ENCODE peak calls at places on chromosome X, in four cellular contexts. W, X, N and Z are unnamed samples.

GRCh38 chrX:40496728-40497127 is 84.0 kb upstream of the ATP6AP2 start:
- DNase-seq in W (peak), X (peak), N (no peak), Z (peak)

GRCh38 chrX:56783450-56783831 is 54.4 kb downstream of the NBDY start:
- DNase-seq in W (peak), X (peak), N (no peak), Z (no peak)

GRCh38 chrX:103537871-103538387 is 18.6 kb upstream of the RAB40A start:
- DNase-seq in W (no peak), X (no peak), N (no peak), Z (no peak)

GRCh38 chrX:119518371-119518770 is 46.8 kb downstream of the STEEP1 start:
- DNase-seq in W (no peak), X (no peak), N (no peak), Z (no peak)

GRCh38 chrX:118755633-118756032 is 28.2 kb downstream of the IL13RA1 start:
- DNase-seq in W (no peak), X (no peak), N (no peak), Z (no peak)

GRCh38 chrX:104565791-104566687 is at the start of gene IL1RAPL2:
- DNase-seq in W (no peak), X (peak), N (peak), Z (peak)

GRCh38 chrX:108230562-108230961 is 139.0 kb downstream of the ATG4A start:
- DNase-seq in W (no peak), X (no peak), N (no peak), Z (no peak)

GRCh38 chrX:119573840-119574393 is 446 bp upstream of the UBE2A start:
- DNase-seq in W (peak), X (peak), N (no peak), Z (peak)

GRCh38 chrX:150566734-150567182 is 1.7 kb upstream of the MTM1 start:
- DNase-seq in W (no peak), X (peak), N (peak), Z (peak)

GRCh38 chrX:110449312-110449711 is 90.7 kb downstream of the RTL9 start:
- DNase-seq in W (no peak), X (no peak), N (no peak), Z (no peak)

GRCh38 chrX:16807976-16808542 is 21.8 kb downstream of the TXLNG start:
- DNase-seq in W (peak), X (no peak), N (no peak), Z (peak)

GRCh38 chrX:115561605-115562491 is 874 bp downstream of the PLS3 start:
- DNase-seq in W (peak), X (peak), N (no peak), Z (peak)

GRCh38 chrX:145609951-145610511 is 207.6 kb upstream of the SLITRK2 start:
- DNase-seq in W (peak), X (no peak), N (no peak), Z (no peak)

GRCh38 chrX:79182616-79183015 is 38.1 kb downstream of the GPR174 start:
- DNase-seq in W (no peak), X (no peak), N (no peak), Z (no peak)

GRCh38 chrX:11381464-11381863 is 88.3 kb downstream of the AMELX start:
- DNase-seq in W (peak), X (peak), N (no peak), Z (peak)

GRCh38 chrX:110442631-110443030 is 84.0 kb downstream of the RTL9 start:
- DNase-seq in W (peak), X (peak), N (no peak), Z (peak)

GRCh38 chrX:22629105-22629725 is 356.5 kb downstream of the CBLL2 start:
- DNase-seq in W (peak), X (no peak), N (no peak), Z (no peak)

GRCh38 chrX:118179718-118180117 is 63.1 kb upstream of the KLHL13 start:
- DNase-seq in W (no peak), X (no peak), N (no peak), Z (peak)

GRCh38 chrX:152520653-152521052 is 69.5 kb upstream of the GABRA3 start:
- DNase-seq in W (no peak), X (no peak), N (no peak), Z (peak)

GRCh38 chrX:102950908-102951866 is 14.1 kb downstream of the RAB40AL start:
- DNase-seq in W (peak), X (peak), N (peak), Z (peak)

GRCh38 chrX:22800360-22800759 is 199.4 kb upstream of the DDX53 start:
- DNase-seq in W (peak), X (no peak), N (no peak), Z (peak)

GRCh38 chrX:134501942-134502341 is 42.0 kb downstream of the HPRT1 start:
- DNase-seq in W (peak), X (no peak), N (no peak), Z (no peak)

GRCh38 chrX:18377802-18378201 is 23.3 kb upstream of the SCML2 start:
- DNase-seq in W (peak), X (peak), N (no peak), Z (peak)

GRCh38 chrX:31036895-31037294 is 34.9 kb downstream of the FTHL17 start:
- DNase-seq in W (peak), X (peak), N (no peak), Z (peak)

GRCh38 chrX:133190877-133191738 is 27.0 kb downstream of the TFDP3 start:
- DNase-seq in W (no peak), X (peak), N (no peak), Z (peak)

GRCh38 chrX:133185119-133185518 is 33.0 kb downstream of the TFDP3 start:
- DNase-seq in W (no peak), X (peak), N (no peak), Z (peak)

GRCh38 chrX:133188631-133189030 is 29.5 kb downstream of the TFDP3 start:
- DNase-seq in W (no peak), X (no peak), N (no peak), Z (no peak)

GRCh38 chrX:133183806-133184205 is 34.3 kb downstream of the TFDP3 start:
- DNase-seq in W (no peak), X (no peak), N (no peak), Z (no peak)

DNA sequence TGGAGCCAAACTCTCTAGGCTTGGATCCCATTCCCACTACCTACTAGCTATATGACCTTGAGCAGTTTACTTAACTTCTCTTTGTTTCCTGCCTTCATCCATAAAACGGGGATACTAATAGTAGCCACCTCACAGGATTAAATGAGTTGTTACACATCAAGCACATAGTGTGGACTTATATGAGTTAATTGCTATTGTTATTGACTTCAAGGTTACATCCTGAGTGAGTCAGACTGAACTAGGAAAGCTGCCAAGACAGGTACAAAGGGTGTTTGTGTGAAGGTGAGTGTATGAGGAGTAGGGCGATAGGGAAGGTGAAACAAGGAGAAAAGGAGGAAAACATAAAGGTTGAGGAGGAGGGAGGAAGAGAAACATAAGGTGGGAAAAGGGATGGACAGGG is 32.2 kb downstream of the TFDP3 start:
- DNase-seq in W (no peak), X (no peak), N (no peak), Z (no peak)
- H2BK120ac ChIP-seq in W (no peak), X (no peak), N (no peak), Z (no peak)

DNA sequence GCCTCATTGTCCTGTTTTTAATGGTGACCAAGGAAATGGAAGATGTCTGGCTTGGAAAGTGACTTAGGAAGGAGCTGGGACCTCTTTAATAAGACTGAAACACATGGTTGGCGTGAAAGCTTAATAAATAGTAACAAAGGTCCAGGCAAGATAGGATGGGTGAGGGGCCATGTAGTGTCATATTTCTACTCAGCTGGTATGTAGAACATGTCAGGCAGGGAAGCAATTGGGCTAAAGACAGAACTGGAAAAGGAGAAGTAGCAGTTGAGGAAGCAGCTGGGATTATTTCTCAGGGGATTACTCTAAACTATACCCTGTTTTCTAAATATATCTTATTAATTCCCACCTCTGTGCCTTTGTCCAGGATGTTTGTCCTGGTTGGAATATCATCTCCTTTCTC is 18.6 kb downstream of the ITGB1BP2 start:
- DNase-seq in W (no peak), X (no peak), N (no peak), Z (no peak)
- H4K5ac ChIP-seq in W (no peak), X (no peak), N (no peak), Z (no peak)

GRCh38 chrX:50626432-50626831 is 155.8 kb upstream of the DGKK start:
- DNase-seq in W (no peak), X (no peak), N (no peak), Z (no peak)
- H2BK120ac ChIP-seq in W (no peak), X (no peak), N (no peak), Z (no peak)

GRCh38 chrX:46683023-46683422 is 75.9 kb downstream of the SLC9A7 start:
- DNase-seq in W (peak), X (no peak), N (no peak), Z (peak)

GRCh38 chrX:46673596-46673995 is 85.3 kb downstream of the SLC9A7 start:
- DNase-seq in W (no peak), X (no peak), N (no peak), Z (no peak)

GRCh38 chrX:46681849-46682248 is 77.1 kb downstream of the SLC9A7 start:
- DNase-seq in W (peak), X (no peak), N (no peak), Z (no peak)

GRCh38 chrX:46676399-46677351 is 82.2 kb downstream of the SLC9A7 start:
- DNase-seq in W (no peak), X (no peak), N (no peak), Z (no peak)

GRCh38 chrX:46678232-46678631 is 80.7 kb downstream of the SLC9A7 start:
- DNase-seq in W (no peak), X (no peak), N (no peak), Z (no peak)
- H4K5ac ChIP-seq in W (no peak), X (no peak), N (no peak), Z (no peak)

DNA sequence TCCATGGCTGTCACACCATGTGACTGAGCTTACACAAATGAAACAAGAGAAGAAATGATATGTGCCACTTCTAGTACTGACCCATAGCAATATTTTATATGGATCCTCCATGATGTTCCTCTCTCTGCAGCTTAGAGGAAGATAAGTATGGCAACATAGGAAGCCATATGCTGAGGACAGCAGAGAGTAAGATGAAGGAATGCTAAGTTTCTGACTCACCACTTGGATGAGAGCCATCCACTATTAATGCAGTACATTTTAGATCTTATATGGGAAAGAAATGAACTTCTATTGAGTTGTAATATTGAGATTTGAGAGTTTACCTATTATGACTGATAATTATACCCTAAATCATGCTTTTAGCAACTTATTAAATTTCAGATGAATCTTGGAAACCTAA is 386.9 kb upstream of the MAOA start:
- DNase-seq in W (no peak), X (no peak), N (no peak), Z (no peak)
- H2BK120ac ChIP-seq in W (no peak), X (no peak), N (no peak), Z (no peak)

DNA sequence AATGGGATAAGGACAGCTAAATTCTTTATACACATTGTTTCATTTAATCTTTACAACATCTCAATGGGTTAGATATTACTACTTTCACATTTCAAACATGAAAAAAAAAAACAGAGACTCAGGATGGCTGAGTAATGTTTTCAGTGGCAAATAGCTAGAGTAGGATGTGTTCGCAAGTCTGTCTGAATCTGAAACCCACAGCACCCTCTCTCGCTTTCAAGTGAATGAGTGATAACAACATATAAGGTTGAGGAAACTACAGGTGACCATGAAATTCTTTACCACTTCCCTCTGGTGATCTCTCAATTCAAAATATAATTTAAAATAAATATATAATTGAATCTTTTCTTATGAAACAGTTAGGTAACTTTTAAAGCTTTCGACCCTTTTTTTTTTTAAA is 162.6 kb downstream of the PRR32 start:
- DNase-seq in W (no peak), X (no peak), N (no peak), Z (no peak)
- H4K5ac ChIP-seq in W (no peak), X (no peak), N (no peak), Z (no peak)

DNA sequence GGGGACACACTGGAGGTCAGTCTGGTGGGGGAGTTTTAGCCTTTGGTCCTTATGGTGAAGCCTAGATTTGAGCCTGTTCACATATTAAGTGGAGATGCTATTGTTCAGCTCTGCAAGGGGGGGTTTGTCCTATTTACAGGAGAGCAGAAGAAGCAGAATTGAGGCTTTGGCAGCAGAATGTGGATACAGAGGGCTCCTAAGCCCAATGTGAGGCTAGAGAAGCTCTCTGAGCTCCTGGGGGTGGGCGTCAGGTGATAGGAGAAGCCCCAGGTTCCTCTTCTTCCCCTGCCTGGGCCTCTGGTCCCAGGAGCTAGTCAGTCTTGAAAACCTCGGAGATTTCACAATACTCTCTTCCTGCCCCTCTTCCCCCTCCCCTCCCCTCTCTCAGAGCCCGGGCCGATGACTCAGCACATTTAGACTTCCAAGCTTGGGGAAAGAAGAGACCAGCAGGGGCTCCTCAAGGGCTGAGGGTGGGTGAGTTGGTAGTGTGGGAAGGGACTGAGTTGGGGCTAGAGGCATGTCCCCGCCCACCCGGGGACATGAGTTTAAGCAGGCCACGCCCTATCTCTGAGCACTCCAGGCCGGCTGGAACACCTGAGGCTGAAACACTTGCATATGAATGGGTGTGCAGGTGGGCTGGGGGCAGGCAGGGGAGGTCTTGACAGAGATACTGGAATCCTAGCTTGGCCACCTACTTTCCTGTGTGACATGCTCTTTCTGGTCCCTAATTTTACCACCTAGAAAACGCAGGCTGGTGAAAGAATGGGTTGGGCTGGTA is 3.4 kb downstream of the TFE3 start:
- DNase-seq in W (peak), X (peak), N (peak), Z (peak)
- H2BK120ac ChIP-seq in W (peak), X (no peak), N (peak), Z (peak)

DNA sequence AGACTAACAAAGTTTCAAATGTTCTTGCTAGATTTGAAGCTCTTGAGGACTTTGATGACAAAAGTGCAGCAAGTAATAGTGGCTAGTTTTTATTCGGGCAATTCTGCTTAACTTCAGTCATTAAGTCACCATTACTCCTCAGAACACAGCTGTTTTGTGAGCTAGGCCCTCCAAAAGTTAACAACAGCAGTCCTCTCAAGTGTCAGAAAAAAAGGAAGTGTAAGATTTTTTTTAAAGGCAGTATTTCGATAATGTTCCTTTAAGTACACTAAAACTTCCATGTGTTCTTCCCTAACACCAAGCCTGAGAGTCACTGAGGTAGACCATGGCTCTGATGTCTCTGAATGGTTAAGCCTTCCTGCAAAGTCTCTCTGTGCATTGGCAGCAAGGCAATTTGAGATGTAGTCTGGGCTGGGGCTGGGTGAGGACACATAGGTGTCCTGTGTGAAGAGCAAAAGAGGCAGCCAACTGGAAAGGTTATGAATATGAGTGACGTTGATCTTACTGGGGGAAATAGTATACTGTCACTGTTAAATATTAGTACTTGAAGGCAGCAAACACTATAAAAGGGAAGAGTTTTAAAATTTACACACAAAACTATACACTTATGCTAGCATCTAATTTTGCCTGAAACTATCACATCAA is 174.0 kb upstream of the MAP3K15 start:
- DNase-seq in W (no peak), X (no peak), N (no peak), Z (no peak)
- H4K5ac ChIP-seq in W (no peak), X (no peak), N (no peak), Z (no peak)

GRCh38 chrX:2690856-2691542 is at the start of gene CD99:
- DNase-seq in W (peak), X (peak), N (no peak), Z (peak)

GRCh38 chrX:2689773-2690666 is 1.1 kb upstream of the CD99 start:
- DNase-seq in W (no peak), X (no peak), N (no peak), Z (no peak)

GRCh38 chrX:2692221-2693122 is 1.4 kb downstream of the CD99 start:
- DNase-seq in W (peak), X (no peak), N (no peak), Z (peak)

GRCh38 chrX:2693123-2693438 is 2.0 kb downstream of the CD99 start:
- DNase-seq in W (no peak), X (no peak), N (no peak), Z (no peak)

DNA sequence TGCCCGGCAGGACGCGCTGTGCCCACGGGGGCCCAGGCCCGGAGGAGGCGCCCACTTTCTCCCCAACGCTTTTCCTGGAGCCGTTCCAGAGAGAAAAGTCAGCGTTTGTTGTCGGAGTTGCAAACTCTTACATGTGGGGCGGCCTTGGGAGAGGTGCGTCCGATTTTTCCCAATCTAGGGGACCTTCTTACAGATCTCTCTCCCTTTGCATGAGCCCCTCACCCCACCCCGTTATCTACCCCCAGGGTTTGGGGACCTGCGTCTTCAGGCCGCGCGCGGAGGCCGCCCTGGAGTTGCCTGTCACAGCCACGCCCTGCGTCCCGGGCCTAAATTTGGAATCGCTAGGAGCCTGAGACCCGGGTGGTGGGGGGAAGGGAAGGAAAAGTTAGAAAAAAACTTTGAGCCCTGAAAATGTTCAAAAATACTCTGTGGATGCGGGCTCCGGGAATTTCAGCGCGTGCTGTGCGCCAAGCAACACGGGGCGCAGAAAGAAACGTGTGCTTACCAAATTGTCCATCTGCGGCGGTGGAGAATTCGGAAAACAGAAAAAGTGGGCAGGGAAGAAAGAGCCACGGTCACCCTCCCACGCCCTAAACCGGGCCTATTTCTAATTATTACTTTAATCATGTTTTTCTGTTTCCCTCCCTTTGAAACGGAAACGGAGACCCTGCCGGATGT is 587 bp downstream of the CD99 start:
- DNase-seq in W (peak), X (no peak), N (no peak), Z (peak)
- H2BK120ac ChIP-seq in W (peak), X (no peak), N (no peak), Z (no peak)